ENCODE peak calls at places on chromosomes 16 and 17, in eight cellular contexts. R is colonic mucosa, K is mammary epithelial cell, I is HFF-Myc, E is lower leg skin, C is heart left ventricle, B is nephron progenitor cell, T is cardiac fibroblast. W is an unnamed sample.

GRCh38 chr17:51372345-51373004 is 112.1 kb downstream of the UTP18 start:
- DNase-seq in B (no peak), I (no peak), K (peak), R (peak), C (no peak), T (peak), E (peak), W (peak)

GRCh38 chr16:87363771-87364476 is 19.7 kb downstream of the FBXO31 start:
- DNase-seq in C (peak), K (no peak), I (no peak), B (peak), R (no peak), T (no peak), E (no peak), W (no peak)

GRCh38 chr17:29584452-29585079 is 4.9 kb downstream of the GIT1 start:
- DNase-seq in I (no peak), E (no peak), R (no peak), K (no peak), B (peak), C (peak), T (no peak), W (no peak)

GRCh38 chr16:2671741-2672140 is 10.6 kb upstream of the KCTD5 start:
- DNase-seq in I (no peak), C (no peak), E (no peak), B (no peak), T (no peak), K (no peak), R (no peak), W (no peak)

GRCh38 chr17:68035131-68035522 is 408 bp upstream of the KPNA2 start:
- DNase-seq in E (peak), C (peak), I (no peak), R (peak), B (peak), K (no peak), T (no peak), W (no peak)

GRCh38 chr17:46216682-46217081 is 23.5 kb upstream of the KANSL1 start:
- DNase-seq in I (no peak), B (no peak), R (no peak), C (no peak), T (no peak), E (no peak), K (no peak), W (no peak)

GRCh38 chr17:56320443-56320842 is 167.2 kb downstream of the ANKFN1 start:
- DNase-seq in E (no peak), R (no peak), I (no peak), C (no peak), T (no peak), B (no peak), K (no peak), W (no peak)

GRCh38 chr16:61900482-61900881 is 135.8 kb downstream of the CDH8 start:
- DNase-seq in C (no peak), B (no peak), I (no peak), K (peak), R (no peak), T (peak), E (no peak), W (no peak)

GRCh38 chr17:78316867-78317816 is 42.7 kb downstream of the SOCS3 start:
- DNase-seq in B (peak), I (no peak), T (no peak), K (no peak), C (no peak), R (peak), E (no peak), W (no peak)

GRCh38 chr17:78137392-78138203 is 7.0 kb downstream of the TMC8 start:
- DNase-seq in R (no peak), C (no peak), T (no peak), E (no peak), K (no peak), B (no peak), I (no peak), W (no peak)

GRCh38 chr16:4071686-4072561 is 44.3 kb downstream of the ADCY9 start:
- DNase-seq in C (no peak), K (no peak), B (no peak), E (no peak), R (no peak), I (no peak), T (no peak), W (no peak)

GRCh38 chr17:61000911-61001310 is 323.3 kb downstream of the BCAS3 start:
- DNase-seq in R (no peak), C (no peak), T (peak), E (no peak), K (no peak), B (no peak), I (peak), W (no peak)
- TF ChIP-seq CTCF in R (no peak), C (peak), T (peak), E (no peak), K (peak), B (no peak), I (peak), W (no peak)

GRCh38 chr17:43878260-43879082 is 28.9 kb downstream of the MPP2 start:
- DNase-seq in T (peak), I (peak), K (peak), E (peak), R (peak), B (peak), C (peak), W (peak)

GRCh38 chr17:43881176-43881575 is 26.2 kb downstream of the MPP2 start:
- DNase-seq in R (no peak), C (no peak), I (no peak), K (no peak), T (no peak), E (no peak), B (no peak), W (no peak)

GRCh38 chr17:43879723-43880419 is 27.5 kb downstream of the MPP2 start:
- DNase-seq in I (no peak), R (no peak), B (no peak), K (no peak), C (no peak), T (no peak), E (no peak), W (no peak)

GRCh38 chr17:43881758-43882505 is 25.4 kb downstream of the MPP2 start:
- DNase-seq in K (no peak), C (no peak), E (no peak), I (no peak), R (no peak), T (no peak), B (no peak), W (no peak)

DNA sequence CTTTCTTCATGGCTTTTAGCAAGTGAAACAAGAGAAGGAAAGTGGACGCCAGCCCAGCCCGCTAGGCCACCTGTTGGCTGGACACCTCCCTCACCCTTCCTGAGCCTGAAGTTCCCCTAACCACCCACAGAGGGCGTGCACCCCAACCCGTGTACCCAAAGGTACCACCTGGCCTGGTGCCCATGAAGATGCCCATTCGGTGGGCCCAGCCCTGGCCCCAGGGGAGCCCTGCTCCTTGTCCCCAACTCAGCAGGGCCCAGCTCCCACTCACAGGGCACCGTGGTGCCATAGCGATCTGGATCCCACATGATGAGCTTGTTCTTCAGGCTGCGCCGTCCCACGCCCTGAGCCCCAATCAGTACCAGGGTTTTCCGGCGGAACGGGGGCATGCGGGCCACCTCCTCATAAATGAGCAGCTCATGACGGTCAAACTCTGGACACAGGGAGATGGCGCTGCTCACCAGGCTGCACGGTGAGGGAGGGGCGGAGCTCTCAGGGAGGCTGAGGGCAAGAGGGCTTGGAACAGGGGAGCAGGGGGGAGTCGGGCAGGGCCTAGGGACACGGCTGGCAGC is 26.8 kb downstream of the MPP2 start:
- DNase-seq in R (peak), K (peak), E (no peak), T (peak), C (no peak), B (peak), I (no peak), W (no peak)
- TF ChIP-seq CTCF in R (peak), K (peak), E (no peak), T (peak), C (peak), B (peak), I (peak), W (peak)

GRCh38 chr17:73643012-73643845 is 1.0 kb downstream of the SDK2 start:
- DNase-seq in T (no peak), C (no peak), K (peak), E (no peak), I (no peak), B (peak), R (peak), W (no peak)
- TF ChIP-seq CTCF in T (peak), C (peak), K (peak), E (no peak), I (no peak), B (no peak), R (no peak), W (peak)

GRCh38 chr16:82016268-82016667 is 5.0 kb upstream of the SDR42E1 start:
- DNase-seq in R (peak), C (no peak), I (no peak), K (peak), B (no peak), T (peak), E (no peak), W (no peak)
- TF ChIP-seq CTCF in R (peak), C (peak), I (peak), K (peak), B (no peak), T (peak), E (no peak), W (no peak)

GRCh38 chr16:49455991-49456745 is 82.6 kb downstream of the C16orf78 start:
- DNase-seq in T (no peak), B (no peak), I (no peak), C (no peak), K (no peak), R (no peak), E (no peak), W (no peak)

GRCh38 chr16:49453001-49453400 is 79.4 kb downstream of the C16orf78 start:
- DNase-seq in R (no peak), K (no peak), C (no peak), E (no peak), B (no peak), I (no peak), T (no peak), W (no peak)

GRCh38 chr16:49453983-49454382 is 80.4 kb downstream of the C16orf78 start:
- DNase-seq in T (no peak), C (no peak), E (no peak), I (no peak), B (no peak), R (no peak), K (no peak), W (no peak)

GRCh38 chr16:49455181-49455990 is 81.8 kb downstream of the C16orf78 start:
- DNase-seq in C (no peak), K (no peak), I (no peak), R (no peak), B (no peak), T (no peak), E (no peak), W (no peak)

DNA sequence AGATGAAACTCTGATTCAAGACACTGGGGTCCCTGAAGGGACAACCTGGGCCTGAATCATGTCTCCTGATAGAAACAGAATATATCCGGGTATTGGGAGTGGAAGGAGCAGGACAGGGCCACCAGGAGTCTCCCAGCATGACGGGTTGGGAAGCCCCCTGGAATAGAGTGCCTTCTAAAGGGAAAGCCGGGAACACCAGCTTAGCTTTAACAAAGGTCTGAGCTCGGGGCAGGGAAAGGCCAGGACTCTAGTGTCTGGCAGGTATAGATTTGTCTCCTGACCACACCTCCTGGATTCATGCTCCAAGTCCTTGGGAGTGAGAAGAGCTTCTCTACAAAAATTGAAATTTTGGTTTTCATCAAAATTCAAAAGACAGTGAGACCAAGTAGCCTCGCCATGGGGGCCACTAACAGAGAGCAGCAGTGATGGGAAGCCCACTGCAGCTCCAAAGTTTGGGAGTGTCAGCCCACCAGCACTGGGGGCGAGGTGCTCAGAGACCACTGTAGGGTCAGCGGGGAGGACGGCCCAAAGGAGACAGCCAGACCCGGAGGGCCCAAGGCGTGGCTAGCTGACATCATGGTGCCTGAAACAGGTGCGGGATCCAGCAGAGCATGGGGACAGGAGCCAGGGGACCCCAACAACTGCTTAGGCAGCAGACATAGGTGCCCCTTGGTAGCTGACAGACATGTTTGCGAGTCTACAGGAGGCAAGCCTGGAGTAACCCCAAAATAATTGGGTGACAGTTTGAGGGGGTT is 81.0 kb downstream of the C16orf78 start:
- DNase-seq in I (no peak), T (no peak), C (no peak), B (no peak), E (no peak), K (no peak), R (no peak), W (no peak)
- TF ChIP-seq CTCF in I (no peak), T (no peak), C (no peak), B (no peak), E (no peak), K (no peak), R (no peak), W (no peak)

GRCh38 chr16:78483124-78483992 is 383.9 kb downstream of the WWOX start:
- DNase-seq in K (no peak), E (no peak), C (no peak), B (peak), T (no peak), R (no peak), I (no peak), W (no peak)

GRCh38 chr16:78480588-78480987 is 381.1 kb downstream of the WWOX start:
- DNase-seq in C (no peak), T (no peak), R (no peak), K (no peak), I (no peak), B (no peak), E (no peak), W (no peak)

GRCh38 chr16:78479723-78480122 is 380.3 kb downstream of the WWOX start:
- DNase-seq in E (no peak), T (no peak), K (no peak), B (no peak), I (no peak), R (no peak), C (no peak), W (no peak)

GRCh38 chr16:78474762-78475161 is 375.3 kb downstream of the WWOX start:
- DNase-seq in T (no peak), B (no peak), K (no peak), E (no peak), C (no peak), I (no peak), R (no peak), W (peak)

DNA sequence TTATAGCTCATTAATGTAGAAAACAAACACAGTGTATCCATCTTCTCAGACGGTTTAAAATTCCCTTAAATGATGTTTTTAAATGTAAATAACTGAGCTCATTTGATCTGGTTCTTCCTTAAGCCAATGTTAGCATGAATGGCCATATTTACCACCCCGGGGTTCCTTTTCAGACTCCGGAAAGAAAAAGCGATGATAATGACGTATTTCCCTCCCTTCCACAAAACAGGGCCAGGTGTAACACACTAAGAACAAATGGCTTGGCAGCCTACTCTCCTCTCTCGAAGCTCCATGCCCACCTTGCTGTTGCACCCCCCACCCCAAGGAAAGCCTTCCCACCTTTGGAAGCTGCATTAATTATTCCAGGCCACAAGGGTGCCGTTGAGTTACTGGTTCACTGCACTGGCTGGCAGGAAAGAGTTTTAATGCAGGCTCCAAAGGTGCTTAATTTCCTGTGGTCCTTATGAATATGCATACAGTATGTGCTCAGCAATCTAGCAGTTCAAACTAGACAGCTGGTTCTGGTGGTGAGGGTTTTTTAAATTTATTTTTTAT is 378.9 kb downstream of the WWOX start:
- DNase-seq in T (no peak), E (no peak), R (no peak), C (no peak), B (no peak), K (no peak), I (no peak), W (no peak)
- TF ChIP-seq CTCF in T (peak), E (no peak), R (no peak), C (no peak), B (peak), K (no peak), I (no peak), W (peak)

DNA sequence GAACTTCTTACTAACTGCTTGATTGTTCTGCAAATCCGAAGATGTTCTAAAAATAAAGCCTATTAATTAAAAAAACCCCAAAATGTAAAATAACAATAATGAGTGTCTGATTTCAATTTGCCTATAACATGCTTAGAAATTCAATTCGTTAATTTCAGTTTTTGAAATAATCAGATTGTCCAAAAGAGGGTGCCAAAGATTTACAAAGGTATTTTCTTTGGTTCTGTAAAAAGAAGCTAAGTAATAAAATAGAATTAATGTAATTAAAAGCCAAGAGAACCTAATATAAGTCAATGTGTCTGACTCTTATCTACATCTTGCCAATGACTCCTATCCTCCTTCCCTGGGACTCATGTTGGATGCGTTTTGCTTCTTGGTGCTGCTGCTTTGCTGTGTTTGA is 75.0 kb upstream of the CPHXL start:
- DNase-seq in I (no peak), K (no peak), C (no peak), R (no peak), B (no peak), E (no peak), T (no peak), W (no peak)
- TF ChIP-seq CTCF in I (no peak), K (peak), C (no peak), R (no peak), B (peak), E (no peak), T (no peak), W (no peak)

GRCh38 chr16:68372806-68373205 is 62.0 kb downstream of the PRMT7 start:
- DNase-seq in I (no peak), K (no peak), R (no peak), E (no peak), B (no peak), C (peak), T (no peak), W (no peak)
- TF ChIP-seq CTCF in I (no peak), K (no peak), R (no peak), E (no peak), B (no peak), C (no peak), T (no peak), W (no peak)